ENCODE peak calls at places on chromosome 21, in four cellular contexts. One of them, this sample, is unnamed.
A peak's percentile ranks its signal among the peaks of the same experiment; 100 is the strongest.

GRCh38 chr21:21436012-21436545 is 437.9 kb downstream of the NCAM2 start:
- DNase-seq in breast epithelium: no peak
- DNase-seq in gastrocnemius medialis: no peak
- DNase-seq in fibroblast of lung: peak; percentile 71
- DNase-seq in this sample: no peak

GRCh38 chr21:23026878-23027277 is 2028.7 kb downstream of the NCAM2 start:
- DNase-seq in gastrocnemius medialis: no peak
- DNase-seq in fibroblast of lung: no peak
- DNase-seq in breast epithelium: no peak
- DNase-seq in this sample: no peak

GRCh38 chr21:8989261-8989882 is 1532.0 kb upstream of the TPTE start:
- DNase-seq in fibroblast of lung: peak; percentile 58
- DNase-seq in breast epithelium: no peak
- DNase-seq in gastrocnemius medialis: no peak
- DNase-seq in this sample: no peak

GRCh38 chr21:25872271-25872670 is 137.5 kb downstream of the GABPA start:
- DNase-seq in fibroblast of lung: no peak
- DNase-seq in gastrocnemius medialis: no peak
- DNase-seq in breast epithelium: no peak
- DNase-seq in this sample: no peak

GRCh38 chr21:17688912-17689874 is 76.5 kb upstream of the BTG3 start:
- DNase-seq in breast epithelium: peak; percentile 59
- DNase-seq in fibroblast of lung: peak; percentile 67
- DNase-seq in gastrocnemius medialis: no peak
- DNase-seq in this sample: peak; percentile 48

GRCh38 chr21:28927122-28927521 is 65.6 kb downstream of the LTN1 start:
- DNase-seq in fibroblast of lung: no peak
- DNase-seq in breast epithelium: no peak
- DNase-seq in gastrocnemius medialis: no peak
- DNase-seq in this sample: no peak

GRCh38 chr21:14262039-14262438 is 46.1 kb downstream of the RBM11 start:
- DNase-seq in fibroblast of lung: no peak
- DNase-seq in gastrocnemius medialis: no peak
- DNase-seq in breast epithelium: no peak
- DNase-seq in this sample: no peak

GRCh38 chr21:15063081-15063820 is 1.5 kb downstream of the NRIP1 start:
- DNase-seq in fibroblast of lung: peak; percentile 50
- DNase-seq in breast epithelium: no peak
- DNase-seq in gastrocnemius medialis: no peak
- DNase-seq in this sample: no peak

GRCh38 chr21:24375201-24375600 is 1232.1 kb downstream of the MRPL39 start:
- DNase-seq in fibroblast of lung: no peak
- DNase-seq in gastrocnemius medialis: no peak
- DNase-seq in breast epithelium: no peak
- DNase-seq in this sample: no peak

GRCh38 chr21:25371831-25372434 is 235.3 kb downstream of the MRPL39 start:
- DNase-seq in breast epithelium: no peak
- DNase-seq in fibroblast of lung: peak; percentile 42
- DNase-seq in gastrocnemius medialis: no peak
- DNase-seq in this sample: no peak

GRCh38 chr21:43712268-43712942 is 6.5 kb upstream of the PDXK start:
- DNase-seq in breast epithelium: peak; percentile 76
- DNase-seq in fibroblast of lung: peak; percentile 84
- DNase-seq in gastrocnemius medialis: no peak
- DNase-seq in this sample: no peak

GRCh38 chr21:42480736-42481135 is 15.3 kb downstream of the RSPH1 start:
- DNase-seq in gastrocnemius medialis: no peak
- DNase-seq in breast epithelium: no peak
- DNase-seq in fibroblast of lung: no peak
- DNase-seq in this sample: no peak
- H3K4me3 ChIP-seq in gastrocnemius medialis: no peak overlapping the region
- H3K4me3 ChIP-seq in breast epithelium: no peak overlapping the region
- H3K4me3 ChIP-seq in fibroblast of lung: no peak overlapping the region
- H3K4me3 ChIP-seq in this sample: no peak overlapping the region

GRCh38 chr21:19508844-19509243 is 1105.3 kb upstream of the TMPRSS15 start:
- DNase-seq in gastrocnemius medialis: no peak
- DNase-seq in fibroblast of lung: no peak
- DNase-seq in breast epithelium: no peak
- DNase-seq in this sample: no peak

GRCh38 chr21:19510057-19510456 is 1106.5 kb upstream of the TMPRSS15 start:
- DNase-seq in gastrocnemius medialis: no peak
- DNase-seq in fibroblast of lung: no peak
- DNase-seq in breast epithelium: no peak
- DNase-seq in this sample: no peak

GRCh38 chr21:19510653-19511052 is 1107.1 kb upstream of the TMPRSS15 start:
- DNase-seq in fibroblast of lung: no peak
- DNase-seq in breast epithelium: no peak
- DNase-seq in gastrocnemius medialis: no peak
- DNase-seq in this sample: no peak

GRCh38 chr21:19508442-19508841 is 1104.9 kb upstream of the TMPRSS15 start:
- DNase-seq in fibroblast of lung: no peak
- DNase-seq in gastrocnemius medialis: no peak
- DNase-seq in breast epithelium: no peak
- DNase-seq in this sample: no peak

GRCh38 chr21:19507682-19508260 is 1104.2 kb upstream of the TMPRSS15 start:
- DNase-seq in breast epithelium: no peak
- DNase-seq in fibroblast of lung: no peak
- DNase-seq in gastrocnemius medialis: no peak
- DNase-seq in this sample: no peak
- TF ChIP-seq CTCF in breast epithelium: no peak
- TF ChIP-seq CTCF in fibroblast of lung: no peak
- TF ChIP-seq CTCF in gastrocnemius medialis: no peak
- TF ChIP-seq CTCF in this sample: no peak

DNA sequence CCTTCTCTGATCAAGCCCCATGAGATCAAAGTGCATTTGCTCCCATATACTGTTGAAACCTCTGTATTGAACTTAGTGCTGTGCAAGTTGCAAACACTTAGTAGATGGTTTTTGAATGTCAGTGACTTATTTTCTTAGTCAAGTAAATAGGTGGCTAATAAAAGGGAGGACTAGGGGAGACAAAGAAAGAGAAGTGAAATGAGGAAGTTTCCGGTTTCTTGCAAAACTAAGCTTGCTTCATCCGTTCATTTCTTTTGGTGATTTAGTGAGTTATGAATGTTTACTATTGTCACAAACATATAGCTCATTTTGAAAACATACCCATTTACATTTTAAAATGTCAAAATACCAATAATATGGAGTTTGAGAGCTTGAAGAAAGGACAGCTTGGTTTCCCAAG is 23.0 kb downstream of the ADAMTS5 start:
- DNase-seq in fibroblast of lung: no peak
- DNase-seq in breast epithelium: no peak
- DNase-seq in gastrocnemius medialis: no peak
- DNase-seq in this sample: no peak
- H3K4me3 ChIP-seq in fibroblast of lung: no peak overlapping the region
- H3K4me3 ChIP-seq in breast epithelium: no peak overlapping the region
- H3K4me3 ChIP-seq in gastrocnemius medialis: no peak overlapping the region
- H3K4me3 ChIP-seq in this sample: no peak overlapping the region

GRCh38 chr21:36999131-36999898 is 7.2 kb upstream of the RIPPLY3 start:
- DNase-seq in breast epithelium: no peak
- DNase-seq in gastrocnemius medialis: no peak
- DNase-seq in fibroblast of lung: no peak
- DNase-seq in this sample: no peak

GRCh38 chr21:36992671-36993070 is 13.8 kb upstream of the RIPPLY3 start:
- DNase-seq in breast epithelium: no peak
- DNase-seq in gastrocnemius medialis: no peak
- DNase-seq in fibroblast of lung: no peak
- DNase-seq in this sample: no peak

GRCh38 chr21:36989699-36990507 is 16.6 kb upstream of the RIPPLY3 start:
- DNase-seq in breast epithelium: peak; percentile 72
- DNase-seq in fibroblast of lung: peak; percentile 89
- DNase-seq in gastrocnemius medialis: peak; percentile 92
- DNase-seq in this sample: peak; percentile 43

GRCh38 chr21:36990508-36991205 is 15.8 kb upstream of the RIPPLY3 start:
- DNase-seq in breast epithelium: no peak
- DNase-seq in fibroblast of lung: no peak
- DNase-seq in gastrocnemius medialis: no peak
- DNase-seq in this sample: no peak

DNA sequence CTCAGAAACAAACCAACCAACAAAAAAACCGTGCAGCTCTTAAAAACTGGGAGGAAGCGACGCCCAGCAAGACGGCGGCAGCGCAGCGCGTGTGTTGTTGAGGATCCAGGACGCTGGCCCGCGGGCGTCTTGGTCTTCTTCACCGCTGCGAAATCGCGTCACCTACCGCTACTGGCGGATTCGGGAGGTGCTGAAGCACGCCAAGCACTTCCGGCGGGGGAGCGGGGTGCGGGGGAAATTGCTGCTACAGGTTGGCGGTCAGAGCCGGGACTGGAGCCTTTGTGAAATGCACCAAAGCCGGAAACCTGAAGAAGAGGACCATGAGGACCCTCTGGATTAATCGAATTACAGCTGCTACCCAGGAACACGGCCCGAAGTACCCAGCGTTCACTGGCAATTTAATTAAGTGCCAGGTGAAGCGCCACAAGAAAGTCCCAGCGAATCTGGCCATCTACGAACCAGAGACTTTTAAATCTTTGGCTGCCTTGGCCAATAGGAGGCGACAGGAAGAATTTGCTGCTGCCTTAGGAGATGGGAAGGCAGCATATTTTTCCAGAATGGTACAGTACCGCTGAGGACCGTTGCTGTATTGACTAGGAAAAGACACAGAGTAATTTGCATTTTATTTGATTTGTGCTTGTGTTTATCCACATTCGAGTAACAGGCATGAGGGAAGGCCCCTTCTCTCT is 11.9 kb upstream of the RIPPLY3 start:
- DNase-seq in breast epithelium: no peak
- DNase-seq in gastrocnemius medialis: no peak
- DNase-seq in fibroblast of lung: peak; percentile 50
- DNase-seq in this sample: no peak
- TF ChIP-seq CTCF in breast epithelium: no peak
- TF ChIP-seq CTCF in gastrocnemius medialis: no peak
- TF ChIP-seq CTCF in fibroblast of lung: no peak
- TF ChIP-seq CTCF in this sample: no peak

DNA sequence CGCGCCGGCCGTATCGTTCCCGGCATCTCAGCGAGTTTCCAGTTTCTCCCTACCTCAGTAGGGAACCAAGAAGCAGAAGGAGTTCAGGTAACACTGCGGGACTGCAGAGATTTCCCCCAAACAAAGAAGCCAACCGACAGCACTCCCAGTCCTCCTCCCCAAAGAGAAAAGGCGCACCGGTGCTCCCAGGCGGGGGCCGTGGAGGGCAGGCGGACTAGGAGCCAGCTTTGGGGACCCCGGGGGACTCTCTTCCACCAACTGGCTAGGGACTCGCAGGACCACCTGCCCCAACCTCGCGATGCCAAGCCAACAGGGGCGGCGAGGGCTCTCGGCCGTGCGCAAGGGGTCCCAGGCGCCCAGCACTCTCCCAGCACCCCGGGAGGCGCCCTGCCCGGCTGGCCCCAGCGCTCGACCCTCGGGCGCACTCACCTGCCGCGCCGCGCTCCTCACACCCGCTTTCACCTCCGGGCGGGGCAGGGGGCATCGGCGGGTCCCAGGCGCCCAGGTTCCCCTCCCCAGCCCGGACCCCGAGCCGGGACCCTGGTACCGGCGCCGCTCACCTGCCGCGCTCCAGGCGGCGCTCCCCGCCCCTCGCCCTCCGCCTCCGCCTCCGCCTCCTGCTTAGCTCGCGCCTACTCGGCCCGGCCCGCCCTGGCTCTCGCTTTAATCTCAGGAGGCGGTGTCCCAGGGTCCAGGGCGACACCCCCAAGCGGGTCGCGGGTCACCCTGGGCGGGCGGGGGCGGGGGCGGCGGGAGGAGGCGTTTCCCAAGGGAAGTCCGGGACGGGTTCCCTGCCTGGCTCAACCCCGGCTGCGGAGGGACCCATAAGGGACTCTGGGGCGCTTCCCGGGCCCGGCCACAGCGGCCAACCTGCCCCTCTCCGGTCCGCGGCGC is at the start of gene TMPRSS2:
- DNase-seq in breast epithelium: peak; percentile 42
- DNase-seq in gastrocnemius medialis: no peak
- DNase-seq in fibroblast of lung: no peak
- DNase-seq in this sample: no peak
- H3K4me3 ChIP-seq in breast epithelium: peak within 1 kb of the TSS; percentile 66
- H3K4me3 ChIP-seq in gastrocnemius medialis: no peak within 1 kb of the TSS
- H3K4me3 ChIP-seq in fibroblast of lung: no peak within 1 kb of the TSS
- H3K4me3 ChIP-seq in this sample: no peak within 1 kb of the TSS

DNA sequence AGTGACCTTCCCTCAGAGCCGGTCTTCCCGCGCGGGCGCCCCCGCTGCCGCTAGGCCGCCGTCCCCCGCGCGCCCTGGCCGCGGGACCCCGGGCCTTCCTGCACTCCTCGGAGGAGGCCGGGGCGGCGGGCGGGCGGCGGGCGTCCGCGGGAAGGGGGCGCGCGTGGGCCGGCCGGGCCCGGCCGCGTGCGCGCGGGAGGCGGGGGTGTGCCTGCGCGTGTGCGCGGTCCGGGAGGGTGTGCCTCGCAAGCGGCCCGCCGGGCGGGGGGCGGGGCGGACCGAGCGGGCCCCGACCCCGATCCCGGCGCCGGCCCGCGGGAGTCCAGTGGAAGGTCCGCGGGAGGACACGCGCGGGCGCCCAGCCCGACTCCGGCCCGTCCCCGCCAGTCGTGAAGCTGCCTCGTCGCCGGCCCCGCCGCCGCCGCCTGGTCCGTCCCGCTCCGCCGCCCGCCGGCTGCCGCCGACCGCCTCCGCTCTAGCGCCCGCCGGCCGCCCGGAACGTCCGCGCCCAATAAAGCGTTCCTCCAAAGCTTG is 438 bp downstream of the MRPS6 start:
- DNase-seq in breast epithelium: no peak
- DNase-seq in gastrocnemius medialis: no peak
- DNase-seq in fibroblast of lung: no peak
- DNase-seq in this sample: no peak
- TF ChIP-seq CTCF in breast epithelium: no peak
- TF ChIP-seq CTCF in gastrocnemius medialis: no peak
- TF ChIP-seq CTCF in fibroblast of lung: no peak
- TF ChIP-seq CTCF in this sample: no peak

This sample was measured in HFF-Myc.